ENCODE peak calls at places on chromosome 4, in nine cellular contexts. W is retina; Z is stimulated activated CD8-positive, alpha-beta memory T cell treated with anti-CD3 and anti-CD28 coated beads, Interleukin-4, amount 100 ng/mL, for 24 hours; B is NCI-H526; J is HFFc6; A is stimulated activated CD4-positive, alpha-beta T cell treated with anti-CD3 and anti-CD28 coated beads, Interleukin-2, amount 100 ng/mL, for 4 hours; S is AG09319; V is activated CD8-positive, alpha-beta memory T cell treated with anti-CD3 and anti-CD28 coated beads for 48 hours; O is RCC 7860. D is an unnamed sample.

GRCh38 chr4:31069151-31069550 is 349.0 kb downstream of the PCDH7 start:
- DNase-seq in J (no peak), A (no peak), S (no peak), V (no peak), Z (no peak), W (no peak), O (no peak), B (no peak), D (peak; percentile 40)

GRCh38 chr4:3307060-3307459 is 14.2 kb downstream of the RGS12 start:
- DNase-seq in A (no peak), O (no peak), J (no peak), Z (no peak), B (no peak), S (no peak), W (no peak), V (no peak), D (no peak)

GRCh38 chr4:165326831-165327210 is 648 bp upstream of the MSMO1 start:
- DNase-seq in A (no peak), B (no peak), O (peak; percentile 3), Z (no peak), V (no peak), S (no peak), W (no peak), J (no peak), D (no peak)

GRCh38 chr4:22678851-22679517 is 13.8 kb upstream of the GBA3 start:
- DNase-seq in A (no peak), S (no peak), W (no peak), O (no peak), J (no peak), Z (no peak), B (no peak), V (no peak), D (no peak)

GRCh38 chr4:76979236-76979635 is 29.7 kb downstream of the SEPTIN11 start:
- DNase-seq in S (no peak), Z (no peak), O (no peak), B (no peak), V (no peak), J (no peak), W (no peak), A (no peak), D (no peak)

GRCh38 chr4:174120446-174121142 is 162.9 kb downstream of the FBXO8 start:
- DNase-seq in A (no peak), V (no peak), S (peak; percentile 28), Z (no peak), W (peak; percentile 80), B (peak; percentile 61), J (peak; percentile 61), O (peak; percentile 16), D (peak; percentile 64)

GRCh38 chr4:19262467-19262866 is 989.2 kb upstream of the SLIT2 start:
- DNase-seq in Z (no peak), S (no peak), J (no peak), A (no peak), W (no peak), V (no peak), O (no peak), B (no peak), D (no peak)

GRCh38 chr4:88275516-88275915 is 8.8 kb downstream of the PPM1K start:
- DNase-seq in O (no peak), J (no peak), V (no peak), B (no peak), Z (no peak), A (no peak), S (no peak), W (no peak), D (no peak)

GRCh38 chr4:2385450-2386020 is 32.9 kb downstream of the ZFYVE28 start:
- DNase-seq in O (no peak), S (no peak), J (no peak), W (no peak), B (no peak), V (no peak), A (no peak), Z (no peak), D (peak; percentile 33)

GRCh38 chr4:107423677-107424405 is 296.2 kb downstream of the PAPSS1 start:
- DNase-seq in A (no peak), B (no peak), Z (no peak), J (no peak), V (no peak), W (no peak), O (no peak), S (no peak), D (no peak)

GRCh38 chr4:47837582-47838294 is at the start of gene CORIN:
- DNase-seq in J (no peak), A (no peak), V (no peak), Z (no peak), S (no peak), B (no peak), W (peak; percentile 41), O (no peak), D (no peak)

GRCh38 chr4:183312841-183313240 is 7.2 kb downstream of the CLDN22 start:
- DNase-seq in J (no peak), S (no peak), O (no peak), W (no peak), Z (no peak), A (no peak), V (no peak), B (no peak), D (no peak)

GRCh38 chr4:81913427-81913878 is 441.7 kb upstream of the RASGEF1B start:
- DNase-seq in S (peak; percentile 1), O (peak; percentile 46), Z (peak; percentile 22), A (peak; percentile 24), V (peak; percentile 6), B (no peak), J (no peak), W (peak; percentile 49), D (peak; percentile 71)

GRCh38 chr4:97643179-97643578 is 500.1 kb downstream of the STPG2 start:
- DNase-seq in J (no peak), V (no peak), A (no peak), B (no peak), W (no peak), Z (no peak), S (no peak), O (no peak), D (no peak)

GRCh38 chr4:54746228-54746627 is 88.5 kb downstream of the KIT start:
- DNase-seq in Z (no peak), J (peak; percentile 13), V (no peak), W (no peak), O (peak; percentile 29), B (no peak), S (no peak), A (no peak), D (no peak)

GRCh38 chr4:34108456-34108855 is 2135.9 kb downstream of the ARAP2 start:
- DNase-seq in A (no peak), O (no peak), S (no peak), W (no peak), Z (no peak), J (no peak), B (no peak), V (no peak), D (no peak)

GRCh38 chr4:185210102-185210981 is 944 bp downstream of the SNX25 start:
- DNase-seq in O (peak; percentile 4), S (no peak), A (no peak), B (no peak), W (peak; percentile 83), V (peak; percentile 22), Z (peak; percentile 23), J (peak; percentile 36), D (peak; percentile 41)

GRCh38 chr4:42816864-42817263 is 75.6 kb upstream of the GRXCR1 start:
- DNase-seq in S (no peak), V (no peak), B (no peak), A (no peak), Z (no peak), O (no peak), J (no peak), W (no peak), D (no peak)

GRCh38 chr4:105767579-105767978 is 59.0 kb downstream of the GSTCD start:
- DNase-seq in V (no peak), O (no peak), B (no peak), Z (no peak), J (no peak), S (no peak), W (no peak), A (no peak), D (no peak)

GRCh38 chr4:104429150-104429741 is 65.4 kb downstream of the CXXC4 start:
- DNase-seq in A (no peak), S (no peak), W (no peak), B (no peak), V (no peak), Z (no peak), O (no peak), J (no peak), D (no peak)

GRCh38 chr4:134948110-134948642 is 746.6 kb upstream of the PABPC4L start:
- DNase-seq in S (no peak), A (no peak), W (no peak), O (no peak), B (no peak), J (no peak), Z (no peak), V (no peak), D (no peak)

D was measured in neuronal stem cell.